ENCODE peak calls at places on chromosomes 3 and 15, in four cellular contexts. One of them, this sample, is unnamed.

GRCh38 chr3:115227461-115227860 is 80.4 kb upstream of the ZBTB20 start:
- DNase-seq in activated CD4-positive, alpha-beta T cell treated with anti-CD3 and anti-CD28 coated beads for 24 hours: no peak
- DNase-seq in RWPE1: no peak
- DNase-seq in astrocyte of the spinal cord: peak
- DNase-seq in this sample: no peak

GRCh38 chr15:101026686-101027272 is 107.6 kb downstream of the LRRK1 start:
- DNase-seq in astrocyte of the spinal cord: no peak
- DNase-seq in RWPE1: no peak
- DNase-seq in activated CD4-positive, alpha-beta T cell treated with anti-CD3 and anti-CD28 coated beads for 24 hours: no peak
- DNase-seq in this sample: no peak

GRCh38 chr15:66872394-66872793 is 170.4 kb downstream of the SMAD6 start:
- DNase-seq in astrocyte of the spinal cord: peak
- DNase-seq in activated CD4-positive, alpha-beta T cell treated with anti-CD3 and anti-CD28 coated beads for 24 hours: no peak
- DNase-seq in RWPE1: no peak
- DNase-seq in this sample: no peak

GRCh38 chr3:108215876-108216275 is 6.3 kb downstream of the IFT57 start:
- DNase-seq in activated CD4-positive, alpha-beta T cell treated with anti-CD3 and anti-CD28 coated beads for 24 hours: no peak
- DNase-seq in RWPE1: no peak
- DNase-seq in astrocyte of the spinal cord: no peak
- DNase-seq in this sample: no peak

GRCh38 chr3:43034911-43035310 is 55.8 kb downstream of the GASK1A start:
- DNase-seq in activated CD4-positive, alpha-beta T cell treated with anti-CD3 and anti-CD28 coated beads for 24 hours: no peak
- DNase-seq in astrocyte of the spinal cord: no peak
- DNase-seq in RWPE1: no peak
- DNase-seq in this sample: no peak

GRCh38 chr3:187696036-187696435 is 6.3 kb downstream of the RTP2 start:
- DNase-seq in astrocyte of the spinal cord: no peak
- DNase-seq in RWPE1: no peak
- DNase-seq in activated CD4-positive, alpha-beta T cell treated with anti-CD3 and anti-CD28 coated beads for 24 hours: no peak
- DNase-seq in this sample: no peak

GRCh38 chr3:143885803-143886427 is 37.6 kb upstream of the SLC9A9 start:
- DNase-seq in RWPE1: peak
- DNase-seq in astrocyte of the spinal cord: peak
- DNase-seq in activated CD4-positive, alpha-beta T cell treated with anti-CD3 and anti-CD28 coated beads for 24 hours: no peak
- DNase-seq in this sample: peak

GRCh38 chr3:148962513-148962912 is 28.8 kb upstream of the GYG1 start:
- DNase-seq in astrocyte of the spinal cord: peak
- DNase-seq in RWPE1: peak
- DNase-seq in activated CD4-positive, alpha-beta T cell treated with anti-CD3 and anti-CD28 coated beads for 24 hours: no peak
- DNase-seq in this sample: no peak

GRCh38 chr3:52841211-52841980 is 6.6 kb upstream of the MUSTN1 start:
- DNase-seq in activated CD4-positive, alpha-beta T cell treated with anti-CD3 and anti-CD28 coated beads for 24 hours: no peak
- DNase-seq in RWPE1: no peak
- DNase-seq in astrocyte of the spinal cord: no peak
- DNase-seq in this sample: no peak

GRCh38 chr3:54706783-54707182 is 221.1 kb downstream of the LRTM1 start:
- DNase-seq in activated CD4-positive, alpha-beta T cell treated with anti-CD3 and anti-CD28 coated beads for 24 hours: no peak
- DNase-seq in RWPE1: no peak
- DNase-seq in astrocyte of the spinal cord: no peak
- DNase-seq in this sample: no peak

GRCh38 chr15:41791970-41792637 is 17.8 kb downstream of the MAPKBP1 start:
- DNase-seq in activated CD4-positive, alpha-beta T cell treated with anti-CD3 and anti-CD28 coated beads for 24 hours: no peak
- DNase-seq in astrocyte of the spinal cord: no peak
- DNase-seq in RWPE1: no peak
- DNase-seq in this sample: no peak

GRCh38 chr15:97547381-97547780 is 413.1 kb upstream of the ARRDC4 start:
- DNase-seq in activated CD4-positive, alpha-beta T cell treated with anti-CD3 and anti-CD28 coated beads for 24 hours: no peak
- DNase-seq in astrocyte of the spinal cord: no peak
- DNase-seq in RWPE1: no peak
- DNase-seq in this sample: no peak

GRCh38 chr15:73397461-73397860 is 28.7 kb upstream of the HCN4 start:
- DNase-seq in activated CD4-positive, alpha-beta T cell treated with anti-CD3 and anti-CD28 coated beads for 24 hours: no peak
- DNase-seq in RWPE1: no peak
- DNase-seq in astrocyte of the spinal cord: no peak
- DNase-seq in this sample: no peak

GRCh38 chr3:37377670-37378069 is 203.3 kb upstream of the LRRFIP2 start:
- DNase-seq in activated CD4-positive, alpha-beta T cell treated with anti-CD3 and anti-CD28 coated beads for 24 hours: no peak
- DNase-seq in RWPE1: no peak
- DNase-seq in astrocyte of the spinal cord: no peak
- DNase-seq in this sample: no peak

GRCh38 chr3:33716227-33716626 is 1.8 kb downstream of the CLASP2 start:
- DNase-seq in activated CD4-positive, alpha-beta T cell treated with anti-CD3 and anti-CD28 coated beads for 24 hours: no peak
- DNase-seq in astrocyte of the spinal cord: peak
- DNase-seq in RWPE1: no peak
- DNase-seq in this sample: no peak

GRCh38 chr3:11198070-11198469 is 43.8 kb downstream of the HRH1 start:
- DNase-seq in RWPE1: no peak
- DNase-seq in astrocyte of the spinal cord: no peak
- DNase-seq in activated CD4-positive, alpha-beta T cell treated with anti-CD3 and anti-CD28 coated beads for 24 hours: no peak
- DNase-seq in this sample: no peak

GRCh38 chr15:74158855-74159650 is 14.5 kb upstream of the ISLR start:
- DNase-seq in RWPE1: no peak
- DNase-seq in activated CD4-positive, alpha-beta T cell treated with anti-CD3 and anti-CD28 coated beads for 24 hours: no peak
- DNase-seq in astrocyte of the spinal cord: no peak
- DNase-seq in this sample: no peak

GRCh38 chr3:177331203-177331602 is 133.9 kb upstream of the TBL1XR1 start:
- DNase-seq in astrocyte of the spinal cord: no peak
- DNase-seq in activated CD4-positive, alpha-beta T cell treated with anti-CD3 and anti-CD28 coated beads for 24 hours: no peak
- DNase-seq in RWPE1: no peak
- DNase-seq in this sample: no peak

GRCh38 chr3:133384331-133385027 is 15.4 kb upstream of the BFSP2 start:
- DNase-seq in activated CD4-positive, alpha-beta T cell treated with anti-CD3 and anti-CD28 coated beads for 24 hours: peak
- DNase-seq in astrocyte of the spinal cord: peak
- DNase-seq in RWPE1: peak
- DNase-seq in this sample: peak

GRCh38 chr15:100919481-100920405 is 586 bp downstream of the LRRK1 start:
- DNase-seq in astrocyte of the spinal cord: peak
- DNase-seq in activated CD4-positive, alpha-beta T cell treated with anti-CD3 and anti-CD28 coated beads for 24 hours: no peak
- DNase-seq in RWPE1: peak
- DNase-seq in this sample: no peak

GRCh38 chr15:101070502-101071273 is 151.5 kb downstream of the LRRK1 start:
- DNase-seq in astrocyte of the spinal cord: peak
- DNase-seq in RWPE1: peak
- DNase-seq in activated CD4-positive, alpha-beta T cell treated with anti-CD3 and anti-CD28 coated beads for 24 hours: no peak
- DNase-seq in this sample: no peak

GRCh38 chr3:149969110-149969944 is 1.4 kb downstream of the PFN2 start:
- DNase-seq in astrocyte of the spinal cord: peak
- DNase-seq in RWPE1: peak
- DNase-seq in activated CD4-positive, alpha-beta T cell treated with anti-CD3 and anti-CD28 coated beads for 24 hours: no peak
- DNase-seq in this sample: no peak

GRCh38 chr3:7999363-7999762 is 502.3 kb upstream of the LMCD1 start:
- DNase-seq in RWPE1: no peak
- DNase-seq in activated CD4-positive, alpha-beta T cell treated with anti-CD3 and anti-CD28 coated beads for 24 hours: no peak
- DNase-seq in astrocyte of the spinal cord: peak
- DNase-seq in this sample: no peak

GRCh38 chr3:165206454-165207266 is 10.5 kb upstream of the SLITRK3 start:
- DNase-seq in RWPE1: peak
- DNase-seq in astrocyte of the spinal cord: peak
- DNase-seq in activated CD4-positive, alpha-beta T cell treated with anti-CD3 and anti-CD28 coated beads for 24 hours: no peak
- DNase-seq in this sample: no peak

GRCh38 chr15:63896336-63897115 is 62.8 kb upstream of the HERC1 start:
- DNase-seq in RWPE1: no peak
- DNase-seq in astrocyte of the spinal cord: peak
- DNase-seq in activated CD4-positive, alpha-beta T cell treated with anti-CD3 and anti-CD28 coated beads for 24 hours: no peak
- DNase-seq in this sample: peak

GRCh38 chr3:9074079-9074478 is 110.8 kb upstream of the RAD18 start:
- DNase-seq in RWPE1: no peak
- DNase-seq in astrocyte of the spinal cord: no peak
- DNase-seq in activated CD4-positive, alpha-beta T cell treated with anti-CD3 and anti-CD28 coated beads for 24 hours: no peak
- DNase-seq in this sample: no peak

GRCh38 chr3:179421500-179421899 is 29.8 kb downstream of the GNB4 start:
- DNase-seq in activated CD4-positive, alpha-beta T cell treated with anti-CD3 and anti-CD28 coated beads for 24 hours: no peak
- DNase-seq in RWPE1: peak
- DNase-seq in astrocyte of the spinal cord: peak
- DNase-seq in this sample: no peak

GRCh38 chr3:73540969-73541740 is 83.6 kb downstream of the PDZRN3 start:
- DNase-seq in RWPE1: peak
- DNase-seq in activated CD4-positive, alpha-beta T cell treated with anti-CD3 and anti-CD28 coated beads for 24 hours: no peak
- DNase-seq in astrocyte of the spinal cord: peak
- DNase-seq in this sample: no peak

GRCh38 chr3:143429628-143430514 is 310.3 kb downstream of the CHST2 start:
- DNase-seq in activated CD4-positive, alpha-beta T cell treated with anti-CD3 and anti-CD28 coated beads for 24 hours: no peak
- DNase-seq in astrocyte of the spinal cord: no peak
- DNase-seq in RWPE1: no peak
- DNase-seq in this sample: no peak